ENCODE peak calls at places on chromosome 11, in four cellular contexts. X is HFFc6, V is Peyer's patch, C is choroid plexus epithelial cell. G is an unnamed sample.

GRCh38 chr11:20459865-20460264 is 72.3 kb downstream of the PRMT3 start:
- DNase-seq in X (no peak), V (no peak), C (no peak), G (no peak)

GRCh38 chr11:2790581-2790925 is 90.8 kb upstream of the KCNQ1OT1 start:
- DNase-seq in X (no peak), V (peak; percentile 40), C (no peak), G (no peak)

GRCh38 chr11:121961228-121961860 is 154.7 kb downstream of the BLID start:
- DNase-seq in X (peak; percentile 22), V (no peak), C (peak; percentile 18), G (no peak)

GRCh38 chr11:73760680-73761402 is at the start of gene RAB6A:
- DNase-seq in X (peak; percentile 100), V (peak; percentile 100), C (peak; percentile 100), G (peak; percentile 100)

GRCh38 chr11:129425214-129425613 is 49.6 kb downstream of the BARX2 start:
- DNase-seq in X (no peak), V (no peak), C (no peak), G (no peak)

GRCh38 chr11:64856382-64857227 is 12.2 kb upstream of the CDC42BPG start:
- DNase-seq in X (peak; percentile 84), V (peak; percentile 75), C (peak; percentile 53), G (no peak)

GRCh38 chr11:61679893-61680621 is at the start of gene DAGLA:
- DNase-seq in X (no peak), V (peak; percentile 86), C (peak; percentile 55), G (peak; percentile 96)

GRCh38 chr11:134676516-134677287 is 264.7 kb upstream of the B3GAT1 start:
- DNase-seq in X (no peak), V (no peak), C (no peak), G (no peak)

GRCh38 chr11:60307507-60308195 is 19.4 kb upstream of the MS4A6E start:
- DNase-seq in X (no peak), V (no peak), C (no peak), G (no peak)

GRCh38 chr11:106177311-106177710 is 99.8 kb downstream of the AASDHPPT start:
- DNase-seq in X (no peak), V (no peak), C (no peak), G (no peak)

GRCh38 chr11:10778217-10778970 is 27.3 kb downstream of the CTR9 start:
- DNase-seq in X (peak; percentile 88), V (no peak), C (peak; percentile 89), G (no peak)

GRCh38 chr11:119417726-119418540 is 5.0 kb downstream of the THY1 start:
- DNase-seq in X (peak; percentile 95), V (no peak), C (peak; percentile 47), G (no peak)

GRCh38 chr11:64609436-64610047 is 18.5 kb downstream of the SLC22A12 start:
- DNase-seq in X (no peak), V (no peak), C (no peak), G (no peak)

GRCh38 chr11:84686726-84687125 is 940.4 kb downstream of the DLG2 start:
- DNase-seq in X (no peak), V (no peak), C (peak; percentile 0), G (no peak)

GRCh38 chr11:114296190-114296978 is at the start of gene NNMT:
- DNase-seq in X (peak; percentile 91), V (no peak), C (peak; percentile 98), G (no peak)

GRCh38 chr11:113331436-113331835 is 17.1 kb downstream of the TTC12 start:
- DNase-seq in X (no peak), V (no peak), C (no peak), G (no peak)

GRCh38 chr11:44911031-44911814 is 39.5 kb downstream of the TP53I11 start:
- DNase-seq in X (peak; percentile 71), V (peak; percentile 73), C (peak; percentile 88), G (peak; percentile 78)

GRCh38 chr11:69377029-69377952 is 83.3 kb downstream of the MYEOV start:
- DNase-seq in X (no peak), V (peak; percentile 63), C (no peak), G (no peak)

GRCh38 chr11:99822846-99823565 is 802.3 kb downstream of the CNTN5 start:
- DNase-seq in X (no peak), V (no peak), C (peak; percentile 60), G (no peak)

GRCh38 chr11:70134490-70134889 is 56.4 kb downstream of the ANO1 start:
- DNase-seq in X (no peak), V (no peak), C (no peak), G (no peak)

GRCh38 chr11:28702871-28703270 is 594.7 kb downstream of the METTL15 start:
- DNase-seq in X (no peak), V (no peak), C (no peak), G (no peak)

GRCh38 chr11:122440783-122441701 is 214.5 kb upstream of the UBASH3B start:
- DNase-seq in X (no peak), V (no peak), C (peak; percentile 34), G (peak; percentile 8)

GRCh38 chr11:45692808-45693453 is 27.5 kb upstream of the CHST1 start:
- DNase-seq in X (no peak), V (no peak), C (no peak), G (no peak)

GRCh38 chr11:57668467-57668890 is 565 bp downstream of the ZDHHC5 start:
- DNase-seq in X (no peak), V (no peak), C (no peak), G (no peak)